ENCODE peak calls at places on chromosome 16, in six cellular contexts. U, M, L, V, O and R are unnamed samples.

GRCh38 chr16:68287276-68288251 is 23.2 kb downstream of the SLC7A6OS start:
- DNase-seq in L (peak), M (no peak), U (no peak), V (peak), O (no peak), R (peak)

GRCh38 chr16:89586853-89587252 is 11.3 kb downstream of the CPNE7 start:
- DNase-seq in L (no peak), V (no peak), M (no peak), U (no peak), O (no peak), R (no peak)

GRCh38 chr16:15899538-15900100 is 11.2 kb upstream of the CEP20 start:
- DNase-seq in U (no peak), M (peak), V (peak), L (peak), O (no peak), R (peak)

GRCh38 chr16:70391881-70392481 is 45.3 kb downstream of the DDX19A start:
- DNase-seq in L (peak), U (no peak), V (peak), M (no peak), O (no peak), R (no peak)

GRCh38 chr16:56013962-56014552 is 138.9 kb upstream of the CES5A start:
- DNase-seq in L (peak), M (peak), V (no peak), O (peak), U (peak), R (peak)

GRCh38 chr16:71499775-71500364 is 10.7 kb upstream of the ZNF19 start:
- DNase-seq in O (no peak), M (peak), L (peak), U (peak), V (peak), R (peak)

GRCh38 chr16:2424061-2425007 is 4.9 kb upstream of the CCNF start:
- DNase-seq in U (no peak), O (no peak), L (no peak), V (no peak), M (no peak), R (no peak)

GRCh38 chr16:31471875-31472558 is at the start of gene TGFB1I1:
- DNase-seq in V (peak), L (peak), M (peak), U (no peak), O (no peak), R (no peak)

GRCh38 chr16:59168715-59169114 is 434.6 kb upstream of the GOT2 start:
- DNase-seq in O (no peak), M (no peak), V (no peak), U (no peak), L (no peak), R (no peak)

GRCh38 chr16:59164461-59164860 is 430.3 kb upstream of the GOT2 start:
- DNase-seq in O (no peak), V (peak), L (no peak), M (no peak), U (peak), R (no peak)

GRCh38 chr16:59169168-59169567 is 435.1 kb upstream of the GOT2 start:
- DNase-seq in U (no peak), M (no peak), L (no peak), V (no peak), O (no peak), R (no peak)

GRCh38 chr16:59170065-59170712 is 436.1 kb upstream of the GOT2 start:
- DNase-seq in O (peak), V (no peak), U (no peak), M (peak), L (no peak), R (no peak)
- H3K14ac ChIP-seq in O (no peak), V (no peak), U (no peak), M (no peak), L (no peak), R (no peak)

DNA sequence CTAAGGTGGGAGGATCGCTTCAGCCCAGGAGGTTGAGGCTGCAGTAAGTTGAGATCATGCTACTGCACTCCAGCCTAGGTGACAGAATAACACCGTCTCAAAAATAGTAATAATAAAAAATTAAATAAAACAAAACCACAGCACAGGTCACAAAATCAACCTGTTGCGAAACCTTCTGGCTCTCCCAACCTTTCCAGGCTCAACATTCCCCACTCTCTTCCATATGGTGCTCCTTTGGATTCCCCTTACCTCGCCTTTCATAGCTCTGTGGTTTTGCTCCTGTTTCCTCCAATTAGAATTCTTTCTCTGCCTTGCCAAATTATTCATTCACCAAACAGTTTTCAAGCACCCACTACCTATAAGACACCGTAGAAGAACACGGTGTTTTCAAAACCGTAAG is 4.7 kb downstream of the ZDHHC7 start:
- DNase-seq in L (peak), U (no peak), V (no peak), M (no peak), O (no peak), R (no peak)
- H3K27ac ChIP-seq in L (peak), U (no peak), V (peak), M (no peak), O (no peak), R (no peak)

GRCh38 chr16:81732699-81733098 is 46.4 kb upstream of the PLCG2 start:
- DNase-seq in O (no peak), U (no peak), L (no peak), M (no peak), V (no peak), R (no peak)
- H3K14ac ChIP-seq in O (no peak), U (no peak), L (no peak), M (no peak), V (no peak), R (no peak)

DNA sequence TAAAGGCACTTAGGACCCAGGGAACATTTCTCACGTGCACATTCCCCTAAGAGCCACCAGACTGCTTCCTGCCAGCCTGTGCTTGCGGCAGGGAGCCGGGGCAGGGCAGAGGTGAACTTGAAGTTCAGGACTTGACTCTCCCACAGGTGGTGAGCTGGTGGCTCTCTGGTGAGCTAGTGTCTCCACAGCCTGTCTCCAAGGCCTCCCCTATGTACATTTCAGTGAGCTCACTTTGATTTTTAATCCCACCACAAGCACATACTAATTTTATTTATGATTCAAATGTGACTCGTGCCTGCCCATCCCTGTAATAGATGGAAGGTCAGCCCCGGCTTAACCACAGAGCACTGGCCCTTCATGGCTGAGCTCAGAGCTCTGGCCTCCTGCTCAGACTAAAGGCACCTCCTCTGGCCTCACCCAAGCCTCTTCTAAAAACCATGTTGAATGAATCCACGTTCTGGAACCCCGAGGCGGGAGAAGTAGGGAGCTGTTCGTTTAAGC is 9.2 kb downstream of the SNN start:
- DNase-seq in L (peak), U (no peak), O (no peak), V (peak), M (no peak), R (no peak)
- H3K27ac ChIP-seq in L (no peak), U (no peak), O (no peak), V (no peak), M (no peak), R (no peak)

GRCh38 chr16:747978-748746 is 7.4 kb upstream of the CIAO3 start:
- DNase-seq in U (no peak), V (no peak), L (no peak), O (no peak), M (no peak), R (peak)
- H3K14ac ChIP-seq in U (no peak), V (no peak), L (no peak), O (no peak), M (no peak), R (no peak)

DNA sequence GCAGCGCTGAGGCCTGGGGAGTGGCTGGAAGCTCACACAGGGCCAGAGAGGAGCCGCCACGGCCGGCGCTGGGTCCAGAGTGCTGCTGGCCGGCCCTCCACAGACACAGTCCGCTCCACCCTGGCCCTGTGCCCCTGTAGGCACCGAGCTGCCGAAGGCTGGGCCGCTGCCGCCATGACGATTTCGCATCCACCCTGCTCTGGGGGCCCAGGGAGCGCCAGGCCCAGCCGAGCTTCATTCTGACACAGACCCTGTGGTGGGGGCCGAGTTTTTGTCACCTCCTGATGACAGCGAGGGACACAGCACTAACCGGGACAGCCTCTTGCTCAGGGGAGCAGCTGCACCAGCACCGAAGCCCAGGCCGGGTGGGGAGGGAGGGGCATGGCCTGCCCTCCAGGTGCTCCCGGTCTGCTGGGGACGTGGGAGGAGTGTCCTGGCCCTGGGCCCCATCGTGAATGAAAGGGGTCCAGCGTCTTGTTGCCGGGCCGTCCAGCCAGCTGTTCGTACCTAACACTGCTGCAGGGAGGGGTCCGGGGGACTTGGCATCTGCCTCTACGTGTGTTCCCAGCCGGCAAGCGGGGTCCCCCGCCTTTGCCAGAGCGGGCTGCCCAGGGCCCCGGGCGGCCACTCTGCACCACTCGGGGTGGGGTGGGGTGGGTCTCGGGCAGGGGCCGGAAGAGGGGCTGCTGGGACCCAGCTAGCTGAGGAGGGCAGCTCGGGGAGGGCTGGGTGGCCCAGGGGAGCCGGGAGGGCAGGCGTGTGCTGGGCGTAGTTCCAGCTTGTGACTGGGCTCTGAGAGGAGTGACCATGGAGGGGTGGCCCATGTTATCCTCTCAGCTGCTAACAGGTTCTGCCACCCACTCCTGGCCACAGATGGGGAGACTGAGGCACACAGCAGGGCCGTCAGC is 26.9 kb upstream of the SSTR5 start:
- DNase-seq in M (no peak), V (no peak), L (no peak), O (no peak), U (no peak), R (no peak)
- H3K27ac ChIP-seq in M (no peak), V (no peak), L (no peak), O (no peak), U (no peak), R (no peak)

DNA sequence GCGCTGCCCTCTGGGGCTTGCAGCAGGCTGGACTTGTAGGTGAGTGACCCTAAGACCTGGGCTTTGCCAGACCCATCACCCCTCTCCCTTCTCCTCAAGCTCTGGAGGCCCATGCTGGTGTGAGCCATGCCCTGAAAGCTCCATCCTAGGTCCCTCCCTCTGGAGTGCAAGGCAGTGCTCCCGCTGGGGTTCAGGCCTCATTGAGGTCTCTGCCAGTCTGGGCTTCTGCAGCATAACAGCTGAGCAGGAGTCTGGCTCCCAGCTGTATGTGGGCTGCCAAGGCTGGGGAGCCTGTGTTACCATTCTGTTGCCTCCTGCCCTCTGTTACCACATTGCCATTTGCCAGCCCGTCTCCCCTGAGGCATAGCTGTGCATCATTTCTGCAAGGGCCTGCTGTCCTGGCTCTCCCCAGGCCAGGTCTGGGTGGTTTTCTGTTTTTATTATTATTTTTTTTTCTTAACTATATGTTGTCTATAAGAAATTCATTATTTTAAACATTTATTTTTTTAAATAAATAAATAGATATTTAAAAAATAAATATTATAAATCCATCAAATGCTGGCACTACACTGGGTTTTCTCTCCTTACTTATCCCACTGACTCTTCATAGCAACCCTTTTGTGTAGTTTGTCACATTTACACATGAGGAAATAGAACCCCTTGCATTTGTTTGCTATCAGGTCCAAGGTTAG is 4.2 kb downstream of the SLC9A5 start:
- DNase-seq in M (no peak), V (no peak), L (no peak), U (no peak), O (no peak), R (no peak)
- H3K14ac ChIP-seq in M (no peak), V (no peak), L (no peak), U (no peak), O (no peak), R (no peak)

GRCh38 chr16:1379054-1379862 is 27.5 kb downstream of the GNPTG start:
- DNase-seq in U (peak), O (no peak), L (peak), M (no peak), V (peak), R (peak)

GRCh38 chr16:1375741-1376410 is 24.1 kb downstream of the GNPTG start:
- DNase-seq in V (no peak), U (no peak), O (no peak), L (no peak), M (no peak), R (no peak)

GRCh38 chr16:1378804-1379053 is 27.0 kb downstream of the GNPTG start:
- DNase-seq in V (no peak), O (no peak), L (no peak), U (no peak), M (no peak), R (no peak)

GRCh38 chr16:1378087-1378803 is 26.5 kb downstream of the GNPTG start:
- DNase-seq in M (no peak), U (no peak), V (no peak), O (no peak), L (no peak), R (no peak)

DNA sequence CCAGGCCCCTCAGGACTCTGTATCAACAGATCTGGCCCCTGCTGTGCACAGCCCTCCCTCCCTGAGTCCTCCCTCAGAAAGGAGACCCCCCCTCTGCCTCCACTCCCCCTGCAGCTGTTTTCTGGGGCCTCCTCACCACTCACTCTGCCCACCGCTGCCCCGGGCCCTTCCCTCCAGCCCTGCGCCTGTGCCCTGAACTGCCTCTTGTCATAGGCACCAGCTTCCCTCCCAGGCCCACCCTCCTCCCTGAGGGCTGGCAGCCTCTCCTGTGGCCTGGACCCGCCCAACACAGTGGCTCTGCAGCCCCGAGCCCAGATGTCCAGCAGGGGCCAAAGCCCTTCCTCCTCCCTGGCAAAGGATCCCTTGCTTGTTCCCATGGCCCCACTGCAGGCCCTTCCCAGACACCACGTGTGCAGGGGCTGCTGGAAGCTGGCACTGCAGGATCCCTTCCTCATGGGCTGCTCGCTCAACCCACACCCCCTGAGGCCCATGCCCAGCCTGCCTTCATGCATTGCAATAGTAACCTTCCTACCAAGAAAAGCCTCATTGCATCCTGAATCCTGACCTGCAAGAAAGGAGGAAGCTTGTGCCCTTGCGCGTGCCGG is 25.8 kb downstream of the GNPTG start:
- DNase-seq in U (no peak), M (no peak), O (no peak), V (no peak), L (no peak), R (no peak)
- H3K27ac ChIP-seq in U (no peak), M (no peak), O (no peak), V (no peak), L (no peak), R (no peak)